ENCODE peak calls at places on chromosomes 11 and 22, in nine cellular contexts. L is astrocyte of the cerebellum, K is fibroblast of lung, Y is fibroblast of mammary gland, Z is GM10248, I is sigmoid colon, U is keratinocyte, X is endodermal cell, T is HFF-Myc. E is an unnamed sample.

GRCh38 chr11:12792018-12792417 is 117.8 kb downstream of the TEAD1 start:
- DNase-seq in K (no peak), L (no peak), U (no peak), X (no peak), I (no peak), Z (no peak), Y (no peak), T (no peak), E (no peak)

GRCh38 chr11:2806351-2807058 is 79.1 kb downstream of the CDKN1C start:
- DNase-seq in Y (no peak), X (peak), I (peak), L (no peak), T (no peak), Z (no peak), K (no peak), U (no peak), E (no peak)

GRCh38 chr11:43404836-43405479 is 46.2 kb downstream of the TTC17 start:
- DNase-seq in Y (no peak), K (no peak), U (no peak), Z (no peak), T (no peak), I (no peak), X (no peak), L (no peak), E (no peak)

GRCh38 chr11:115179647-115180046 is 324.6 kb downstream of the CADM1 start:
- DNase-seq in I (no peak), L (no peak), U (no peak), T (no peak), X (no peak), Z (no peak), K (no peak), Y (no peak), E (no peak)

GRCh38 chr22:46657996-46658947 is 38.1 kb downstream of the GRAMD4 start:
- DNase-seq in I (no peak), U (peak), X (no peak), K (no peak), Y (no peak), Z (no peak), T (no peak), L (no peak), E (peak)

GRCh38 chr11:93054881-93055280 is 85.4 kb downstream of the MTNR1B start:
- DNase-seq in Z (no peak), U (peak), T (peak), X (no peak), K (peak), I (no peak), L (peak), Y (peak), E (peak)

GRCh38 chr11:48064306-48064705 is 83.9 kb downstream of the PTPRJ start:
- DNase-seq in L (no peak), T (no peak), U (no peak), K (peak), X (no peak), Z (no peak), Y (peak), I (no peak), E (peak)

GRCh38 chr22:46934746-46935491 is 172.5 kb downstream of the TBC1D22A start:
- DNase-seq in K (peak), L (peak), T (peak), Z (peak), Y (peak), X (peak), I (no peak), U (peak), E (peak)

GRCh38 chr22:45516923-45517675 is 14.4 kb downstream of the FBLN1 start:
- DNase-seq in U (no peak), K (peak), L (no peak), Z (no peak), X (peak), I (no peak), T (no peak), Y (peak), E (peak)

GRCh38 chr22:48493733-48494132 is 1333.9 kb downstream of the BRD1 start:
- DNase-seq in Y (no peak), L (no peak), I (peak), T (no peak), U (no peak), Z (no peak), K (no peak), X (no peak), E (no peak)

GRCh38 chr11:124759268-124760204 is 2.6 kb downstream of the ESAM start:
- DNase-seq in L (no peak), U (no peak), K (no peak), T (no peak), Y (no peak), X (peak), I (no peak), Z (no peak), E (no peak)

GRCh38 chr22:41092847-41093371 is 517 bp downstream of the EP300 start:
- DNase-seq in U (no peak), T (no peak), X (peak), Y (peak), L (no peak), I (no peak), K (peak), Z (no peak), E (peak)

GRCh38 chr11:15472405-15472799 is 357.7 kb downstream of the INSC start:
- DNase-seq in Z (no peak), I (no peak), U (no peak), Y (no peak), X (peak), T (no peak), K (no peak), L (no peak), E (no peak)

DNA sequence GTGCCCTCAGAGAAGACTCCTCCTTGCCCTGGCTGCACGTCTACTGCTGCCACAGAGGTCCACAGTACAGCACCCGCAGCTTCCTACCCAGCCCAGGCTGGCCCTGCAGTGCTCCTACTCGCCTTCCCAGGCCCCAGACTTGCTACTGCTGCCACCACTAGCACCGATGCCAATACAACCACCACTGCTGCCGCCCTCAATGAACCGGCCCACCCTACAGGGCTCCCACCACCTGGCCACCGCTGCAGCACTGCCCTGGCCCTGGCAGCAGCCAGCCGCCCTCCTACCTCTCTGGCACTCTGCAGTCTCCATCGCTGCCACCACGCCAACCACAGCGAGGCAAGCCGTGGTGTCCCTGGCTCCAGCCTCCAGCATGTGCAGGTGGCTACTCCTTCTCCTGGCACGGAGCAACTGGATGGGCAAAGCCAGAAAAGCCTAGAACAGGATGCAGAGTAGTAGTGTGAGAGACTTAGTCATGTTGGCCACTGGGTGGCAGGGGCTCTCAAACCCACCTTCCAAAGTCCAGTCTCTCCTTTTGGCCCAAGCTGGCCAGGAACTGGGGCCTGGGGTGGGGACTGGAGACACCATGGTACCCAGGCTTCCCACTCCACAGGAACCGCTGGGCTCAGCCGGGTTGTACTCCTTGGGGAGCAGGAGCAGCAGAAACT is 39.4 kb downstream of the C22orf42 start:
- DNase-seq in U (no peak), I (no peak), L (no peak), K (no peak), X (no peak), Z (no peak), Y (no peak), T (no peak), E (no peak)
- TF ChIP-seq CTCF in U (no peak), I (no peak), L (no peak), K (no peak), X (peak), Z (no peak), Y (no peak), T (no peak), E (no peak)

DNA sequence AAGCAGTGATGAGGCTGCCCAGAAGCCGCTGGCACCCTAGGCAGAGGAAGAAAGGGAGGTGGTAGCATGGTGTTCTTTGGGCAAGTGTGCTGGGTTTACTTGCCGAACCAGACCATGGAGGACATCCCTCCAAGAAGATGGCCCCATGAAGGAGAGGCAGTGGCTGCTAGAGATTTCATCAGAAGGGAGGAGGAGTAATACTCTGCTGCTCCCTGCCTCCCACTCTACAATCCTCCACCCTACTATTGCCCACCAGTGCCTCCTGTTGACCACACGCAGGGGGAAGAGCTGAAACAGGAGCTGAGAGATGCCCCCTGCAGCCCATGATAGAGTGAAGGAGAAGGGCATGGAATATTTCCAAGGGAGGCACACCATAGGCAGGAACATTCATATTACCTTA is 51.0 kb upstream of the PRSS23 start:
- DNase-seq in X (peak), K (no peak), Z (no peak), L (no peak), T (no peak), I (no peak), Y (no peak), U (no peak), E (no peak)
- TF ChIP-seq CTCF in X (peak), K (peak), Z (no peak), L (no peak), T (peak), I (no peak), Y (peak), U (peak), E (peak)

DNA sequence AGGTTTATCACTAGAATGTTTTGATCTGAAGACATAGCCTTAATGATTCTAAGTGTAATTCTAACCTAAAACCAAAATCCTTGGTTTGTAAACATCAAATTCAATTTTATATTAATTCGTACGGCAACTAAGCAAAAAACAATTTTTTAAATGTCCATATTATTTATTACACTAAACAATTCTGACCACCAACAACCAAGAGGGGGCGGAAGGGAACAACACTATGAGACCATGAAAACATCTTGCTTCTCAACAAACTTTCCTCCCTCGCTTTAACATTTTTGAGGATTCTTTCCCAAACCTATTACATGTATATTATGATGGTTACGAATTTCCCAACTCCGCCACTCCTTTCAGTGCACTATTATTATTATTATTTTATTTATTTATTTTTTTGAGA is 6.5 kb upstream of the UCP2 start:
- DNase-seq in Y (no peak), X (no peak), U (no peak), T (no peak), L (no peak), K (no peak), Z (no peak), I (peak), E (no peak)
- TF ChIP-seq CTCF in Y (no peak), X (peak), U (no peak), T (no peak), L (peak), K (no peak), Z (peak), I (no peak), E (peak)

DNA sequence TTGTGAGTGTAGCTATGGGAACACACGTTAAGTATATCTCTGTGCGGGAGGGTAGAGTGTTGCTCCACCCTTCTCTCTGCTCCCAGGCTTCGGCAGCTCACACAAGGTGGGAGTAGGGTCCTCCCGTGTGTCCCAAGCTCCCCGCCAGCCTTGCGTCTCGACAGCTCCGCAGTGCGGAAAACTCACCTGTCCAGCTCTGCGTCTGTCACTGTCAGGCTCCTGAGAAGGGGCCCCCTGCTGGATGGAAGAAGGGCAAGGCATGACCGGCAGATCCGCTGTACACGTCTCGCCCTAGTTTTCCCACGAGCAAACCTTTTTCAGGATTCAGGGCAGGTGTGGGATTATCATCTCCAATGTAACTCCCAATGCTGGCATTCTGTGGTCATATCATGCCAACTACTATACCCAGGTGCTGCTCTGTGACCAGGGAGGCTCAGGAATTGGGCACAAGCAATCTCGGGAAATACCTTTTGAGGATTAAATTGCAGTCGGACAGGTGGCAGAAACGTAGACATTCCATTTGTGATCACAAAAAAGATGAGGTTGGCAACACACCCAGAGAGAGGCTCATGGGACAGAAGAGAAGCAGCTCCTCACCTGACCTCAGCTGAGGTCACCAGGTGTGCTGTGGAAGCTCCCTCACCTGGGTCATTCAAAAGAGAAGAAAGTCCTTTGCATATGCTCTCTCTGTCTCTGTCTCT is 314.0 kb upstream of the B3GAT1 start:
- DNase-seq in Y (no peak), L (no peak), X (peak), U (no peak), I (no peak), Z (no peak), T (no peak), K (no peak), E (no peak)
- TF ChIP-seq CTCF in Y (no peak), L (no peak), X (peak), U (peak), I (no peak), Z (no peak), T (no peak), K (no peak), E (peak)

E was measured in PC-9.